ENCODE peak calls at places on chromosomes 5 and 9, in four cellular contexts. B is suprapubic skin, Y is astrocyte, Q is tibial artery. N is an unnamed sample.

GRCh38 chr5:124536333-124536732 is 210.1 kb downstream of the ZNF608 start:
- DNase-seq in B (no peak), Y (no peak), Q (no peak), N (no peak)

GRCh38 chr5:27963050-27963783 is 924.8 kb upstream of the CDH9 start:
- DNase-seq in B (no peak), Y (no peak), Q (no peak), N (no peak)

GRCh38 chr5:154690488-154690887 is 64.7 kb upstream of the LARP1 start:
- DNase-seq in B (no peak), Y (no peak), Q (no peak), N (no peak)

GRCh38 chr9:71911061-71911907 is at the start of the genes ABHD17B and C9orf85:
- DNase-seq in B (peak; percentile 99), Y (peak; percentile 98), Q (peak; percentile 99), N (peak; percentile 99)

GRCh38 chr5:136814621-136815378 is 449.5 kb upstream of the TRPC7 start:
- DNase-seq in B (no peak), Y (peak; percentile 84), Q (no peak), N (no peak)

GRCh38 chr9:129225815-129226214 is 47.8 kb upstream of the IER5L start:
- DNase-seq in B (no peak), Y (peak; percentile 91), Q (peak; percentile 74), N (no peak)

GRCh38 chr9:21754741-21755140 is 47.7 kb upstream of the MTAP start:
- DNase-seq in B (no peak), Y (no peak), Q (no peak), N (no peak)

GRCh38 chr5:68071731-68072130 is 143.8 kb upstream of the PIK3R1 start:
- DNase-seq in B (no peak), Y (peak; percentile 26), Q (no peak), N (no peak)

GRCh38 chr5:127599847-127600246 is 49.0 kb upstream of the CTXN3 start:
- DNase-seq in B (no peak), Y (no peak), Q (no peak), N (no peak)

GRCh38 chr5:53433036-53433435 is 47.4 kb upstream of the FST start:
- DNase-seq in B (no peak), Y (no peak), Q (no peak), N (no peak)

GRCh38 chr5:10564838-10565784 is 1.2 kb downstream of the ANKRD33B start:
- DNase-seq in B (no peak), Y (no peak), Q (peak; percentile 70), N (no peak)

GRCh38 chr5:112059601-112060135 is 302.7 kb upstream of the NREP start:
- DNase-seq in B (no peak), Y (peak; percentile 12), Q (no peak), N (no peak)

GRCh38 chr5:83721878-83722779 is 1.5 kb upstream of the HAPLN1 start:
- DNase-seq in B (peak; percentile 62), Y (peak; percentile 62), Q (peak; percentile 84), N (peak; percentile 79)

GRCh38 chr5:137635521-137635921 is 100.4 kb downstream of the KLHL3 start:
- DNase-seq in B (no peak), Y (no peak), Q (no peak), N (no peak)

GRCh38 chr5:37283214-37283820 is 34.1 kb upstream of the CPLANE1 start:
- DNase-seq in B (no peak), Y (no peak), Q (no peak), N (no peak)

GRCh38 chr9:14351206-14351605 is 37.3 kb upstream of the NFIB start:
- DNase-seq in B (no peak), Y (no peak), Q (no peak), N (peak; percentile 81)

GRCh38 chr5:32960340-32961065 is 249.4 kb downstream of the NPR3 start:
- DNase-seq in B (no peak), Y (peak; percentile 6), Q (no peak), N (no peak)

GRCh38 chr9:129990269-129991005 is 52.6 kb downstream of the FNBP1 start:
- DNase-seq in B (no peak), Y (no peak), Q (peak; percentile 17), N (no peak)

GRCh38 chr5:67528953-67529352 is 332.4 kb upstream of the CD180 start:
- DNase-seq in B (no peak), Y (no peak), Q (no peak), N (no peak)

GRCh38 chr9:123637940-123638634 is 282.1 kb downstream of the CRB2 start:
- DNase-seq in B (no peak), Y (peak; percentile 8), Q (no peak), N (no peak)

GRCh38 chr9:133708770-133709611 is 29.2 kb downstream of the SARDH start:
- DNase-seq in B (peak; percentile 59), Y (no peak), Q (peak; percentile 54), N (no peak)

GRCh38 chr9:137694962-137695875 is 76.4 kb downstream of the EHMT1 start:
- DNase-seq in B (no peak), Y (no peak), Q (no peak), N (no peak)

GRCh38 chr9:115340314-115340713 is 222.4 kb upstream of the TNC start:
- DNase-seq in B (no peak), Y (no peak), Q (peak; percentile 68), N (no peak)
- TF ChIP-seq CTCF in B (no peak), Y (no peak), Q (no peak), N (no peak)

DNA sequence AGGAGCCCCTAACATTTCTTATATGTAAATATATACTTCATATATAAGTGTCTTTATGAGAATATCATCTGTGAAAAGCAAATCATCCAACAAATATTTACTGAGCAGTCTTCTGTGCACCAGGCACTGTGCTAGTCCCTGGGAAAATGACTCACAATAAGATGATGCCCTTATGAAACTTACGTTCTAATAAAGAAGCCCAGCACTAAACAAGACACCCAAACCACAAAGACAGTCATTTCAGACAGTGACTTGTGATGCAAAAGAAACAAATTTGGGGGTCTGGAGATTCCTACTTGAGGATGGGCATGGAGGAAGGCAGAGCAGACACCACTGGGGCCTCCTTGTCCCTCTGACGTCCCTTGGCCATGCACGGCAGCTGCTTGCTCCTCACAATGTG is 30.6 kb upstream of the PPP1R2B start:
- DNase-seq in B (no peak), Y (no peak), Q (no peak), N (no peak)
- H3K27ac ChIP-seq in B (no peak overlapping the region), Y (no peak overlapping the region), Q (no peak overlapping the region), N (no peak overlapping the region)

GRCh38 chr9:99819123-99819483 is 2.6 kb upstream of the NR4A3 start:
- DNase-seq in B (no peak), Y (no peak), Q (no peak), N (no peak)

GRCh38 chr9:99821187-99822095 is at the start of gene NR4A3:
- DNase-seq in B (peak; percentile 97), Y (peak; percentile 97), Q (peak; percentile 98), N (peak; percentile 98)

GRCh38 chr9:99818439-99818992 is 3.2 kb upstream of the NR4A3 start:
- DNase-seq in B (no peak), Y (no peak), Q (no peak), N (no peak)

GRCh38 chr9:99820330-99821186 is 1.1 kb upstream of the NR4A3 start:
- DNase-seq in B (peak; percentile 91), Y (peak; percentile 80), Q (peak; percentile 91), N (peak; percentile 89)

DNA sequence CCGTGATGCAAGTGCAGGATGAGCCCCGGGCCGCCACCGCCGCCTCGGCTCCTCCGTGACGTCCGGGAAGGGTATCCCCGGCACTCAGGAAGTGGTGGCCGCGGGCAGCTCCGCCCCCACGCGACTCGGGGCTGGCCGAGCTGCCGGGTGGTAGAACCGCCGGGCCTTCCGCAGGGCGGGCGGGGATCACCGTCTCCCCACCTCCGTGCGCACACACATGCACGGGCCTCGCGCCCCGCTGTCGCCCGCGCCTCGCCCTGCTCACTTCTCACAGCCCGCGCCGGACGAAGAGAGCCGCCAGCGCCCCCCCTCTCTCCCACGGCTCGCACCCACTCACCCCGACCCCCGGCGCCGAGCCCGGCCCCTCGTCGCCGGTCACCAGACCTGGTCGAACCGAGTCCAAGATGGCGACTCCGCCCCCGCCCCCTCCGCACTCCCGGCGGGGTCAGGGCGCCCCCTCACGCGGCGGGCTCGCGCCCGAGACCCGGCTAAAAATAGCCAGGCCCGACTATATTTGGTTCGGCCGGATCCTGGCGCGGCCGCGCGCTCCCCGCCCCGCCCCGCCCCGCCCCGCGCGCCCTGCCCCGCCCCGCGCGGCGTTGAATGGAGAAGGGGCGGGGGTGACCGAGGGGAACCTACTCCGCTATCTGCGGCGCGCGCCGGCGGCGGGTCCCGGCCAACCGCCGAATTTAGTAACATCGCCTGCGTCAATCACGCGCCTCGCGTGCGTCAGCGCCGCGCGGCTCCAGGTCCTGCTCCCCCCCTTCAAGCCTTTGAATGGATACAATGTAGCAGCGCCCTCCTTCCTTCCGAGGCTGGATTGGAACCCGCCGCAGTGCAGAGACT is 2.0 kb upstream of the NR4A3 start:
- DNase-seq in B (peak; percentile 96), Y (peak; percentile 86), Q (peak; percentile 98), N (peak; percentile 98)
- TF ChIP-seq CTCF in B (no peak), Y (peak; percentile 7), Q (no peak), N (no peak)

GRCh38 chr9:114588671-114589526 is 1.3 kb downstream of the ATP6V1G1 start:
- DNase-seq in B (no peak), Y (peak; percentile 42), Q (no peak), N (no peak)

GRCh38 chr9:114590328-114590727 is 2.8 kb downstream of the ATP6V1G1 start:
- DNase-seq in B (no peak), Y (no peak), Q (no peak), N (no peak)

GRCh38 chr9:114594136-114594535 is 6.6 kb downstream of the ATP6V1G1 start:
- DNase-seq in B (no peak), Y (no peak), Q (no peak), N (no peak)

GRCh38 chr9:114592356-114592755 is 4.8 kb downstream of the ATP6V1G1 start:
- DNase-seq in B (no peak), Y (no peak), Q (no peak), N (no peak)

DNA sequence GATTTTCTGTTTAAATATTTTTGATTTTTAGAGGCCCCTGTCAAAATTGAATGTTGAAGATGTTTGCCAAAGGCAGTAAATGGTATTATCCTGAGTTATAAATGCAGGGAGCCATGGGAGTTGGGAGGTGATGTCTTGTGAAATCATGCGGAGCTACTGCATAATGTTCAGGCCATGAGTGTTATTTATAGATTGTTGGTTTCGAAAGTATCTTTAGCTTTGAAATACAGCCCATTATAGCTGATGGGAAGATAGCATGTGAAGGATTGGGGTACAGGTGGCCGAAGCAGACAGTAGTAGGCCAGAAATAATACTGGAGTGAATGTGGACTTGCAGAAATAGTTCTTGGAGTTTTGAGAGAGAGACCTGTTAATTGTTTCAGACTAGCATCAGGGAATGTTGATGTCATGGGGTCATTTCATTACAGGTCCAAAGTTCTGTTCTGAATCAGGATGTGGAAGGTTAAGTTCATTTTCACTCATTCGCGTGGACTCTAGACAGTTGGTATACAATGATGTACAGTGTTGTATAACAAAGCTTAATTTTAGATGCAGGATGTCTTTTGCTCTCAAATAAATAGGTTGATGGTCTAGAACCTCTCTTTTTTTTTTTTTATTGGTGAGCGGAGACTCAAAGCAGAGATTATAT is 3.8 kb downstream of the ATP6V1G1 start:
- DNase-seq in B (no peak), Y (no peak), Q (no peak), N (no peak)
- H3K27ac ChIP-seq in B (peak overlapping the region; percentile 60), Y (no peak overlapping the region), Q (peak overlapping the region; percentile 33), N (no peak overlapping the region)

DNA sequence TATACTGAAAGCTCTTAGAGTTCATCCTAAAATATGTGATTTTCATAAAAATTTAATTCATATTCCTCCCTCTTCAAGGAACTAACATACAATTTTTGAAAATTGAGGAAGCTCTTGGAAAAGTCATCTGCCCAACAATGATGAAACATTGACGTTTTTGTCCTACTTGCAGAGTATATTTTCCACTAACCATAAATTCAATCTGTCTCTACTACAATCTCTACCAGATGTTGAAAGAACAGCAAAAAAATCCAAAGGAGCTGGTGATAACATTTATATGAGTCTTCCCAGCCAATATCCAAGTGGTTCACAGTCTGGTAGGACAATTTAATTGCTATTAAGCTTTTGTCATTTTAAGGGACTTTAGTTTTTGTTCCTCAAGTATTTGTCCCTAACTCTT is 81.1 kb upstream of the NR3C1 start:
- DNase-seq in B (no peak), Y (no peak), Q (no peak), N (no peak)
- TF ChIP-seq CTCF in B (no peak), Y (no peak), Q (no peak), N (no peak)

GRCh38 chr9:76136986-76137385 is 246.5 kb downstream of the PCSK5 start:
- DNase-seq in B (no peak), Y (peak; percentile 70), Q (no peak), N (no peak)
- H3K27ac ChIP-seq in B (no peak overlapping the region), Y (no peak overlapping the region), Q (no peak overlapping the region), N (no peak overlapping the region)